ENCODE peak calls at places on chromosomes 1 and 21, in nine cellular contexts. X is Calu3, J is BE2C, P is activated T-cell treated with anti-CD3 and anti-CD28 coated beads for 1 hour, W is amniotic stem cell, T is NCI-H1092 treated with DMSO at 0.1 percent for 48 hours, I is Kasumi-1, Y is GM10248, V is neural crest cell. R is an unnamed sample.

GRCh38 chr1:16204216-16204615 is 8.2 kb downstream of the ARHGEF19 start:
- DNase-seq in X (no peak), J (no peak), P (no peak), W (no peak), T (no peak), I (no peak), Y (no peak), V (no peak), R (no peak)

GRCh38 chr1:207747627-207748492 is 4.0 kb upstream of the CD46 start:
- DNase-seq in X (peak), J (no peak), P (no peak), W (no peak), T (no peak), I (no peak), Y (no peak), V (no peak), R (no peak)

GRCh38 chr1:20153000-20153418 is 13.9 kb downstream of the PLA2G2F start:
- DNase-seq in X (no peak), J (no peak), P (no peak), W (no peak), T (no peak), I (peak), Y (no peak), V (no peak), R (no peak)

GRCh38 chr1:94675373-94675772 is 133.8 kb upstream of the F3 start:
- DNase-seq in X (no peak), J (no peak), P (no peak), W (no peak), T (no peak), I (no peak), Y (no peak), V (no peak), R (no peak)

GRCh38 chr1:97864615-97865014 is 56.2 kb downstream of the DPYD start:
- DNase-seq in X (no peak), J (no peak), P (no peak), W (no peak), T (no peak), I (no peak), Y (no peak), V (no peak), R (no peak)

GRCh38 chr1:11391891-11392290 is 87.1 kb upstream of the DISP3 start:
- DNase-seq in X (no peak), J (no peak), P (no peak), W (no peak), T (no peak), I (no peak), Y (no peak), V (no peak), R (no peak)

GRCh38 chr1:94013331-94013925 is 104.2 kb upstream of the GCLM start:
- DNase-seq in X (no peak), J (no peak), P (no peak), W (no peak), T (no peak), I (no peak), Y (no peak), V (no peak), R (no peak)

GRCh38 chr1:194873328-194873923 is 1687.0 kb upstream of the B3GALT2 start:
- DNase-seq in X (no peak), J (no peak), P (no peak), W (no peak), T (no peak), I (peak), Y (no peak), V (no peak), R (no peak)

GRCh38 chr1:155261401-155261887 is 716 bp downstream of the SCAMP3 start:
- DNase-seq in X (peak), J (no peak), P (no peak), W (no peak), T (no peak), I (peak), Y (no peak), V (no peak), R (no peak)

GRCh38 chr1:55275976-55276375 is 60.8 kb upstream of the USP24 start:
- DNase-seq in X (no peak), J (no peak), P (no peak), W (no peak), T (no peak), I (no peak), Y (no peak), V (no peak), R (no peak)

GRCh38 chr1:22525211-22525610 is 38.1 kb upstream of the EPHA8 start:
- DNase-seq in X (no peak), J (no peak), P (no peak), W (no peak), T (no peak), I (no peak), Y (no peak), V (no peak), R (no peak)

GRCh38 chr1:213376862-213377372 is 325.9 kb downstream of the RPS6KC1 start:
- DNase-seq in X (peak), J (no peak), P (no peak), W (no peak), T (no peak), I (no peak), Y (no peak), V (no peak), R (no peak)

GRCh38 chr1:115060501-115060900 is 28.8 kb downstream of the TSPAN2 start:
- DNase-seq in X (no peak), J (no peak), P (no peak), W (no peak), T (no peak), I (no peak), Y (no peak), V (no peak), R (no peak)

GRCh38 chr1:59360729-59361128 is 63.8 kb downstream of the FGGY start:
- DNase-seq in X (no peak), J (no peak), P (no peak), W (no peak), T (no peak), I (no peak), Y (no peak), V (no peak), R (no peak)

GRCh38 chr1:79353224-79353623 is 346.7 kb upstream of the ADGRL4 start:
- DNase-seq in X (peak), J (peak), P (no peak), W (no peak), T (peak), I (peak), Y (peak), V (peak), R (no peak)

GRCh38 chr1:50766688-50767087 is 193.4 kb downstream of the FAF1 start:
- DNase-seq in X (no peak), J (no peak), P (no peak), W (no peak), T (no peak), I (no peak), Y (no peak), V (no peak), R (no peak)

GRCh38 chr21:43284700-43285099 is 115.9 kb downstream of the CRYAA start:
- DNase-seq in X (no peak), J (peak), P (no peak), W (no peak), T (no peak), I (no peak), Y (no peak), V (no peak), R (no peak)

GRCh38 chr1:39692152-39693064 is 1.2 kb upstream of the HPCAL4 start:
- DNase-seq in X (no peak), J (no peak), P (no peak), W (no peak), T (no peak), I (no peak), Y (no peak), V (no peak), R (no peak)

GRCh38 chr1:152009691-152010090 is 16.0 kb upstream of the S100A10 start:
- DNase-seq in X (no peak), J (no peak), P (no peak), W (no peak), T (no peak), I (no peak), Y (no peak), V (no peak), R (no peak)

GRCh38 chr1:19384772-19385187 is 72.7 kb downstream of the SLC66A1 start:
- DNase-seq in X (no peak), J (no peak), P (no peak), W (no peak), T (no peak), I (no peak), Y (no peak), V (no peak), R (no peak)

GRCh38 chr1:158285756-158286241 is 3.9 kb upstream of the CD1C start:
- DNase-seq in X (peak), J (no peak), P (no peak), W (no peak), T (no peak), I (peak), Y (peak), V (no peak), R (no peak)

GRCh38 chr21:43313221-43313938 is 113.6 kb downstream of the SIK1 start:
- DNase-seq in X (no peak), J (no peak), P (no peak), W (no peak), T (no peak), I (no peak), Y (no peak), V (no peak), R (no peak)

GRCh38 chr1:18938008-18938706 is 18.3 kb downstream of the IFFO2 start:
- DNase-seq in X (no peak), J (no peak), P (no peak), W (no peak), T (no peak), I (no peak), Y (no peak), V (no peak), R (no peak)

GRCh38 chr1:185567006-185567405 is 167.2 kb upstream of the HMCN1 start:
- DNase-seq in X (peak), J (no peak), P (no peak), W (peak), T (peak), I (peak), Y (peak), V (no peak), R (no peak)

GRCh38 chr1:90045853-90046563 is 51.1 kb downstream of the ZNF326 start:
- DNase-seq in X (peak), J (peak), P (no peak), W (no peak), T (peak), I (peak), Y (peak), V (peak), R (peak)

GRCh38 chr1:112695276-112695675 is 11.7 kb downstream of the RHOC start:
- DNase-seq in X (no peak), J (no peak), P (no peak), W (no peak), T (no peak), I (no peak), Y (no peak), V (no peak), R (no peak)

GRCh38 chr1:203130358-203130992 is 2.9 kb downstream of the ADORA1 start:
- DNase-seq in X (no peak), J (no peak), P (no peak), W (no peak), T (peak), I (no peak), Y (no peak), V (no peak), R (no peak)

GRCh38 chr1:26626994-26627393 is 68.8 kb upstream of the ARID1A start:
- DNase-seq in X (no peak), J (no peak), P (no peak), W (no peak), T (no peak), I (no peak), Y (no peak), V (no peak), R (no peak)

GRCh38 chr21:34008618-34009017 is 64.8 kb upstream of the MRPS6 start:
- DNase-seq in X (no peak), J (no peak), P (no peak), W (no peak), T (no peak), I (no peak), Y (no peak), V (no peak), R (no peak)

GRCh38 chr1:233248014-233248413 is 47.5 kb downstream of the PCNX2 start:
- DNase-seq in X (no peak), J (no peak), P (no peak), W (no peak), T (no peak), I (no peak), Y (no peak), V (no peak), R (no peak)

GRCh38 chr1:39086386-39087108 is 60.4 kb downstream of the NDUFS5 start:
- DNase-seq in X (no peak), J (no peak), P (no peak), W (no peak), T (no peak), I (no peak), Y (no peak), V (no peak), R (no peak)

GRCh38 chr1:20484526-20485462 is 1.2 kb downstream of the CAMK2N1 start:
- DNase-seq in X (no peak), J (no peak), P (no peak), W (no peak), T (peak), I (no peak), Y (no peak), V (peak), R (no peak)

GRCh38 chr1:109912214-109912861 is 1.7 kb downstream of the CSF1 start:
- DNase-seq in X (no peak), J (no peak), P (no peak), W (no peak), T (no peak), I (no peak), Y (no peak), V (no peak), R (no peak)

GRCh38 chr1:51329443-51330325 is 678 bp downstream of the TTC39A start:
- DNase-seq in X (peak), J (no peak), P (no peak), W (no peak), T (peak), I (no peak), Y (no peak), V (no peak), R (no peak)